ENCODE peak calls at places on chromosomes 3 and 15, in eight cellular contexts. One of them, this sample, is unnamed.

GRCh38 chr3:196321162-196321561 is 3.1 kb upstream of the DYNLT2B start:
- DNase-seq in AG10803: no peak
- DNase-seq in foreskin fibroblast: no peak
- DNase-seq in B cell: no peak
- DNase-seq in tibial artery: no peak
- DNase-seq in right atrium auricular region: no peak
- DNase-seq in CD8-positive, alpha-beta T cell: no peak
- DNase-seq in dorsolateral prefrontal cortex: no peak
- DNase-seq in this sample: no peak

GRCh38 chr3:14920536-14920935 is 26.8 kb upstream of the NR2C2 start:
- DNase-seq in tibial artery: no peak
- DNase-seq in dorsolateral prefrontal cortex: no peak
- DNase-seq in B cell: no peak
- DNase-seq in AG10803: no peak
- DNase-seq in foreskin fibroblast: no peak
- DNase-seq in CD8-positive, alpha-beta T cell: no peak
- DNase-seq in right atrium auricular region: no peak
- DNase-seq in this sample: no peak

GRCh38 chr3:8095724-8096123 is 405.9 kb upstream of the LMCD1 start:
- DNase-seq in right atrium auricular region: no peak
- DNase-seq in foreskin fibroblast: no peak
- DNase-seq in AG10803: peak; percentile 1
- DNase-seq in tibial artery: no peak
- DNase-seq in dorsolateral prefrontal cortex: no peak
- DNase-seq in CD8-positive, alpha-beta T cell: no peak
- DNase-seq in B cell: no peak
- DNase-seq in this sample: no peak

GRCh38 chr3:178671261-178672191 is 135.3 kb downstream of the KCNMB2 start:
- DNase-seq in dorsolateral prefrontal cortex: no peak
- DNase-seq in B cell: no peak
- DNase-seq in CD8-positive, alpha-beta T cell: no peak
- DNase-seq in right atrium auricular region: no peak
- DNase-seq in foreskin fibroblast: peak; percentile 60
- DNase-seq in AG10803: peak; percentile 46
- DNase-seq in tibial artery: no peak
- DNase-seq in this sample: peak; percentile 20

GRCh38 chr15:69807752-69808151 is 290.0 kb downstream of the TLE3 start:
- DNase-seq in CD8-positive, alpha-beta T cell: no peak
- DNase-seq in B cell: no peak
- DNase-seq in right atrium auricular region: no peak
- DNase-seq in tibial artery: peak; percentile 80
- DNase-seq in foreskin fibroblast: no peak
- DNase-seq in dorsolateral prefrontal cortex: peak; percentile 5
- DNase-seq in AG10803: peak; percentile 27
- DNase-seq in this sample: peak; percentile 19

GRCh38 chr15:51714162-51714561 is 23.3 kb downstream of the LYSMD2 start:
- DNase-seq in AG10803: no peak
- DNase-seq in dorsolateral prefrontal cortex: no peak
- DNase-seq in foreskin fibroblast: no peak
- DNase-seq in CD8-positive, alpha-beta T cell: no peak
- DNase-seq in right atrium auricular region: no peak
- DNase-seq in B cell: no peak
- DNase-seq in tibial artery: no peak
- DNase-seq in this sample: no peak

GRCh38 chr3:157913751-157914150 is 192.5 kb downstream of the SHOX2 start:
- DNase-seq in B cell: no peak
- DNase-seq in AG10803: peak; percentile 54
- DNase-seq in dorsolateral prefrontal cortex: no peak
- DNase-seq in right atrium auricular region: no peak
- DNase-seq in foreskin fibroblast: peak; percentile 84
- DNase-seq in CD8-positive, alpha-beta T cell: no peak
- DNase-seq in tibial artery: no peak
- DNase-seq in this sample: peak; percentile 68

GRCh38 chr3:78153973-78154372 is 1114.1 kb downstream of the ROBO2 start:
- DNase-seq in foreskin fibroblast: no peak
- DNase-seq in B cell: no peak
- DNase-seq in AG10803: no peak
- DNase-seq in right atrium auricular region: no peak
- DNase-seq in dorsolateral prefrontal cortex: no peak
- DNase-seq in CD8-positive, alpha-beta T cell: no peak
- DNase-seq in tibial artery: no peak
- DNase-seq in this sample: no peak

GRCh38 chr15:85854345-85855097 is 59.8 kb upstream of the KLHL25 start:
- DNase-seq in foreskin fibroblast: peak; percentile 77
- DNase-seq in CD8-positive, alpha-beta T cell: peak; percentile 49
- DNase-seq in AG10803: peak; percentile 60
- DNase-seq in dorsolateral prefrontal cortex: peak; percentile 18
- DNase-seq in tibial artery: no peak
- DNase-seq in right atrium auricular region: no peak
- DNase-seq in B cell: peak; percentile 55
- DNase-seq in this sample: peak; percentile 70

GRCh38 chr15:65494066-65494465 is 23.4 kb downstream of the DPP8 start:
- DNase-seq in tibial artery: no peak
- DNase-seq in right atrium auricular region: no peak
- DNase-seq in foreskin fibroblast: no peak
- DNase-seq in CD8-positive, alpha-beta T cell: no peak
- DNase-seq in B cell: no peak
- DNase-seq in AG10803: no peak
- DNase-seq in dorsolateral prefrontal cortex: no peak
- DNase-seq in this sample: no peak

GRCh38 chr3:51687472-51688205 is 16.6 kb downstream of the TEX264 start:
- DNase-seq in foreskin fibroblast: peak; percentile 90
- DNase-seq in tibial artery: no peak
- DNase-seq in dorsolateral prefrontal cortex: no peak
- DNase-seq in CD8-positive, alpha-beta T cell: no peak
- DNase-seq in AG10803: no peak
- DNase-seq in B cell: no peak
- DNase-seq in right atrium auricular region: no peak
- DNase-seq in this sample: no peak

GRCh38 chr3:42080452-42080872 is 10.7 kb upstream of the TRAK1 start:
- DNase-seq in dorsolateral prefrontal cortex: peak; percentile 24
- DNase-seq in tibial artery: no peak
- DNase-seq in right atrium auricular region: no peak
- DNase-seq in CD8-positive, alpha-beta T cell: no peak
- DNase-seq in B cell: peak; percentile 82
- DNase-seq in foreskin fibroblast: peak; percentile 78
- DNase-seq in AG10803: peak; percentile 76
- DNase-seq in this sample: peak; percentile 75

GRCh38 chr15:71725215-71725955 is 85.0 kb upstream of the NR2E3 start:
- DNase-seq in B cell: no peak
- DNase-seq in dorsolateral prefrontal cortex: no peak
- DNase-seq in right atrium auricular region: no peak
- DNase-seq in CD8-positive, alpha-beta T cell: no peak
- DNase-seq in tibial artery: no peak
- DNase-seq in foreskin fibroblast: peak; percentile 81
- DNase-seq in AG10803: peak; percentile 59
- DNase-seq in this sample: peak; percentile 76

GRCh38 chr3:16455001-16455400 is 58.5 kb downstream of the RFTN1 start:
- DNase-seq in dorsolateral prefrontal cortex: no peak
- DNase-seq in tibial artery: no peak
- DNase-seq in foreskin fibroblast: no peak
- DNase-seq in AG10803: no peak
- DNase-seq in CD8-positive, alpha-beta T cell: no peak
- DNase-seq in right atrium auricular region: no peak
- DNase-seq in B cell: no peak
- DNase-seq in this sample: peak; percentile 68

GRCh38 chr15:78077053-78077859 is at the start of gene TBC1D2B:
- DNase-seq in tibial artery: peak; percentile 83
- DNase-seq in foreskin fibroblast: peak; percentile 83
- DNase-seq in dorsolateral prefrontal cortex: peak; percentile 59
- DNase-seq in AG10803: peak; percentile 64
- DNase-seq in B cell: peak; percentile 64
- DNase-seq in CD8-positive, alpha-beta T cell: peak; percentile 70
- DNase-seq in right atrium auricular region: no peak
- DNase-seq in this sample: peak; percentile 51

GRCh38 chr15:80996247-80996646 is 4.5 kb upstream of the TLNRD1 start:
- DNase-seq in tibial artery: no peak
- DNase-seq in dorsolateral prefrontal cortex: no peak
- DNase-seq in AG10803: no peak
- DNase-seq in right atrium auricular region: no peak
- DNase-seq in CD8-positive, alpha-beta T cell: no peak
- DNase-seq in foreskin fibroblast: peak; percentile 29
- DNase-seq in B cell: no peak
- DNase-seq in this sample: peak; percentile 53

GRCh38 chr3:5499404-5499803 is 311.9 kb downstream of the EDEM1 start:
- DNase-seq in AG10803: no peak
- DNase-seq in B cell: no peak
- DNase-seq in CD8-positive, alpha-beta T cell: no peak
- DNase-seq in tibial artery: no peak
- DNase-seq in dorsolateral prefrontal cortex: no peak
- DNase-seq in right atrium auricular region: no peak
- DNase-seq in foreskin fibroblast: no peak
- DNase-seq in this sample: no peak

GRCh38 chr3:144762091-144762490 is 790.5 kb downstream of the DIPK2A start:
- DNase-seq in foreskin fibroblast: no peak
- DNase-seq in right atrium auricular region: no peak
- DNase-seq in AG10803: no peak
- DNase-seq in B cell: no peak
- DNase-seq in CD8-positive, alpha-beta T cell: no peak
- DNase-seq in dorsolateral prefrontal cortex: no peak
- DNase-seq in tibial artery: no peak
- DNase-seq in this sample: no peak

GRCh38 chr15:99322643-99323405 is 71.5 kb downstream of the LRRC28 start:
- DNase-seq in foreskin fibroblast: no peak
- DNase-seq in CD8-positive, alpha-beta T cell: no peak
- DNase-seq in right atrium auricular region: no peak
- DNase-seq in tibial artery: no peak
- DNase-seq in AG10803: no peak
- DNase-seq in dorsolateral prefrontal cortex: no peak
- DNase-seq in B cell: no peak
- DNase-seq in this sample: peak; percentile 27

DNA sequence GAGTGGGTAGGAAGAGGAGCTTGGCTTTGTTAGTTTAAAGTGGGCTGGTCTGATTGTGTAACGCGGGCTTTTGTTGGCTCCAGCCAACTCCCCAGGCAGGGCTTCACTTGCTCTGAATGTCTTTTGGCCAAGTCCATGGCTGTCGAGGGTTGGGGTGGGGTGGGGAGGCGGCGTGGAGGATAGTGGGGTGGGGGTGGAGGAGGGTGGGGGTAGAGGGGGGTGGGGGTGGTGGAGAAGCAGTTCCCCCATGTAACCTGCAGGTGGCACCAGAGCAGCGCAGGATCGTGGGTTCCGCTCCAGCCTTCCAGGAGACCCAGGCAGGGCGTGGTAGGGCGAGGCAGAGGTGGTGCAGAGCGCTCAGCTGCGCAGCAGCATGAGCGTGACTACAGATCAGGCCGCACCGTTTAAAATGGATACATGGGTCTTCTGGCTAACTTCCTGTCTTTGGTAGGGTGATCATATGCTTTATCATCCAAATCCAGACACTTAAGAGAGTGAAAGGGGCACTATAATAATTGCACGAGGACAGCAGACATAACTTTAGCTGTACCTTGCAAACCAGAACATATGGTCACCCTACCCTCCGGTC is 28.3 kb downstream of the GOLGA6A start:
- DNase-seq in right atrium auricular region: peak; percentile 79
- DNase-seq in foreskin fibroblast: peak; percentile 79
- DNase-seq in AG10803: peak; percentile 95
- DNase-seq in dorsolateral prefrontal cortex: peak; percentile 48
- DNase-seq in tibial artery: peak; percentile 90
- DNase-seq in CD8-positive, alpha-beta T cell: peak; percentile 61
- DNase-seq in B cell: peak; percentile 62
- DNase-seq in this sample: peak; percentile 83
- TF ChIP-seq CTCF in right atrium auricular region: peak; percentile 89
- TF ChIP-seq CTCF in foreskin fibroblast: peak; percentile 43
- TF ChIP-seq CTCF in AG10803: peak; percentile 65
- TF ChIP-seq CTCF in dorsolateral prefrontal cortex: peak; percentile 69
- TF ChIP-seq CTCF in tibial artery: peak; percentile 73
- TF ChIP-seq CTCF in CD8-positive, alpha-beta T cell: no peak
- TF ChIP-seq CTCF in B cell: peak; percentile 37
- TF ChIP-seq CTCF in this sample: peak; percentile 62

DNA sequence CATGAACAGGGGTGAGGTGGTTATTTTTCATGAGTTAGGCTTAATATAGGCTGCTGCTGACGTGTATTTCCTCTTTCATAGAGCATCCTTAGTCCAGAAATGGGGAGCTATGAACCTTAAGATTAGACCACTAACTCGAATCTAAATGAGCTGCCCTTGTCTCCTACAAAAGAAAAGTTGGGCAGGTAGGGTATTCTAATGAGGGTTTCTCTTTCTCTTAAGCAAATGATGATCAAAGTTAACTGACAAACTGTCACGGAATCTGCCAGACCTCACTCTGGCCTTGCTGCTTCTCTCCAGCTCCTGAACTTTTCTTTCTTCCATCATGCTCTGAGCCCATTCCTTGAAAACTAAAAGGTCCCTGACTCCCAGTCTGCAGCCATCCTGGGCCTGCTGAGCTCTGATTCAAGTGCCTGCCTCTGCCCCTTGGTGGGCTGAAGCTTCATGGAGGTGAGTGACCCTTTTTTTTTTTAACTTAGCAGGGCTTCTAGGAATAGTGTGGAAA is at the start of gene TRIM69:
- DNase-seq in right atrium auricular region: no peak
- DNase-seq in foreskin fibroblast: no peak
- DNase-seq in CD8-positive, alpha-beta T cell: no peak
- DNase-seq in B cell: no peak
- DNase-seq in tibial artery: no peak
- DNase-seq in dorsolateral prefrontal cortex: no peak
- DNase-seq in AG10803: no peak
- DNase-seq in this sample: no peak
- TF ChIP-seq CTCF in right atrium auricular region: no peak
- TF ChIP-seq CTCF in foreskin fibroblast: no peak
- TF ChIP-seq CTCF in CD8-positive, alpha-beta T cell: no peak
- TF ChIP-seq CTCF in B cell: no peak
- TF ChIP-seq CTCF in tibial artery: no peak
- TF ChIP-seq CTCF in dorsolateral prefrontal cortex: no peak
- TF ChIP-seq CTCF in AG10803: no peak
- TF ChIP-seq CTCF in this sample: no peak

DNA sequence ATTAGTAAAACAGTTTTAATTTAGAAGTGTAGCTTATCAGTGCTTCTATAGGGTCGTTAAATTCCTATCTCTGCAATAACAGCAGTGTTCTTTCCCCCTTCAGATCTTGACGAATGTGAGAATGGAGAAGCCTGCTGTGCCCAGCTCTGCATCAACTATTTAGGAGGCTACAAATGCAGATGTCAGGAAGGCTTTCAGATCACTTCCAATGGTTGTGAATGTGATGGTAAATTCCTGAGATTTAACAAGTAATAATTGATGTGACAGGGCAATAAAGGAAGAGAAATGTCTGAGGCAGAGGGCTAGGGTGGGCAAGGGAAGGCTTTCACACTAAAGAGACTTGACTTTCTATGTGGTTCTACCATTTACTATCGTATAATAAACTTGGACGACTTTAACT is 711.7 kb upstream of the GOLIM4 start:
- DNase-seq in right atrium auricular region: no peak
- DNase-seq in B cell: no peak
- DNase-seq in tibial artery: no peak
- DNase-seq in dorsolateral prefrontal cortex: no peak
- DNase-seq in foreskin fibroblast: no peak
- DNase-seq in AG10803: no peak
- DNase-seq in CD8-positive, alpha-beta T cell: no peak
- DNase-seq in this sample: no peak
- TF ChIP-seq CTCF in right atrium auricular region: no peak
- TF ChIP-seq CTCF in B cell: no peak
- TF ChIP-seq CTCF in tibial artery: no peak
- TF ChIP-seq CTCF in dorsolateral prefrontal cortex: no peak
- TF ChIP-seq CTCF in foreskin fibroblast: no peak
- TF ChIP-seq CTCF in AG10803: no peak
- TF ChIP-seq CTCF in CD8-positive, alpha-beta T cell: no peak
- TF ChIP-seq CTCF in this sample: no peak

GRCh38 chr3:161879470-161879869 is 382.9 kb downstream of the OTOL1 start:
- DNase-seq in tibial artery: no peak
- DNase-seq in dorsolateral prefrontal cortex: no peak
- DNase-seq in CD8-positive, alpha-beta T cell: no peak
- DNase-seq in B cell: no peak
- DNase-seq in AG10803: peak; percentile 6
- DNase-seq in foreskin fibroblast: no peak
- DNase-seq in right atrium auricular region: no peak
- DNase-seq in this sample: no peak

GRCh38 chr3:161875483-161875882 is 378.9 kb downstream of the OTOL1 start:
- DNase-seq in AG10803: no peak
- DNase-seq in CD8-positive, alpha-beta T cell: no peak
- DNase-seq in right atrium auricular region: no peak
- DNase-seq in foreskin fibroblast: no peak
- DNase-seq in dorsolateral prefrontal cortex: no peak
- DNase-seq in B cell: no peak
- DNase-seq in tibial artery: no peak
- DNase-seq in this sample: no peak
- TF ChIP-seq CTCF in AG10803: no peak
- TF ChIP-seq CTCF in CD8-positive, alpha-beta T cell: no peak
- TF ChIP-seq CTCF in right atrium auricular region: no peak
- TF ChIP-seq CTCF in foreskin fibroblast: no peak
- TF ChIP-seq CTCF in dorsolateral prefrontal cortex: no peak
- TF ChIP-seq CTCF in B cell: no peak
- TF ChIP-seq CTCF in tibial artery: no peak
- TF ChIP-seq CTCF in this sample: no peak